ENCODE peak calls at places on chromosome 4, in four cellular contexts. O is tibial nerve, X is fibroblast of pulmonary artery, C is fibroblast of the aortic adventitia. A is an unnamed sample.

GRCh38 chr4:14234330-14234729 is 606.8 kb upstream of the BOD1L1 start:
- DNase-seq in X (no peak), C (no peak), O (no peak), A (no peak)

GRCh38 chr4:102163404-102164140 is 181.7 kb downstream of the SLC39A8 start:
- DNase-seq in O (no peak), C (no peak), X (no peak), A (no peak)

GRCh38 chr4:72701987-72702819 is 133.2 kb upstream of the ADAMTS3 start:
- DNase-seq in X (peak; percentile 79), C (peak; percentile 83), O (no peak), A (peak; percentile 53)

GRCh38 chr4:109209647-109210046 is 92.8 kb downstream of the COL25A1 start:
- DNase-seq in O (no peak), C (no peak), X (no peak), A (no peak)

GRCh38 chr4:113540859-113541258 is 220.7 kb downstream of the CAMK2D start:
- DNase-seq in X (peak; percentile 71), O (no peak), C (peak; percentile 61), A (no peak)

GRCh38 chr4:153079824-153080486 is 124.3 kb upstream of the TRIM2 start:
- DNase-seq in C (no peak), O (no peak), X (no peak), A (no peak)

GRCh38 chr4:64799751-64800150 is 390.5 kb upstream of the TECRL start:
- DNase-seq in X (no peak), O (no peak), C (no peak), A (no peak)

GRCh38 chr4:156959298-156959702 is 12.3 kb downstream of the PDGFC start:
- DNase-seq in X (peak; percentile 55), O (no peak), C (peak; percentile 42), A (peak; percentile 76)

GRCh38 chr4:81424336-81424735 is 47.4 kb downstream of the RASGEF1B start:
- DNase-seq in C (no peak), O (no peak), X (no peak), A (no peak)

GRCh38 chr4:151048913-151049312 is 33.8 kb upstream of the LRBA start:
- DNase-seq in X (no peak), C (no peak), O (no peak), A (no peak)

DNA sequence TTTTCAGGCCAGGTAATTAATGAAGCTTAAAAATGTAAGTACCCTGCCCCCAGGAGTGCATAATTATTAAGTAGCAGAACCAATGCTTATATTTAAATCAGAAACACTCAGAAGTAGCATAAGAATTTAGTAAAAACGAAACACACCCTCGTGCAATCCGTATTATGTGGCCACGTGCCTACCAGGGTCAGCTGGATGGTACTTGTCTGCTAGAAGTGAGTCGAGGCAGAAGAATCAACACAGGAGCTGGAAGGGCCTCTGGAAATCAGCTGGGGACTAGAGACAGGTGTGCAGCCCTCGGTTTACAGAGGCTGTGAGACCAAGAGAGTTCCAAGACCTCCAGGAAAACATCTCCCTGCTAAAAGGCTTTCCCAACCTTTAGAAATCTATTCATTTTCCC is 559 bp upstream of the FAM47E start:
- DNase-seq in C (no peak), O (no peak), X (no peak), A (no peak)
- H3K4me3 ChIP-seq in C (peak overlapping the region; percentile 14), O (peak overlapping the region; percentile 54), X (peak overlapping the region; percentile 51), A (peak overlapping the region; percentile 51)

GRCh38 chr4:88573995-88574394 is 18.3 kb upstream of the HERC3 start:
- DNase-seq in O (no peak), C (peak; percentile 34), X (peak; percentile 31), A (no peak)
- TF ChIP-seq CTCF in O (peak; percentile 8), C (peak; percentile 16), X (peak; percentile 34), A (peak; percentile 37)

DNA sequence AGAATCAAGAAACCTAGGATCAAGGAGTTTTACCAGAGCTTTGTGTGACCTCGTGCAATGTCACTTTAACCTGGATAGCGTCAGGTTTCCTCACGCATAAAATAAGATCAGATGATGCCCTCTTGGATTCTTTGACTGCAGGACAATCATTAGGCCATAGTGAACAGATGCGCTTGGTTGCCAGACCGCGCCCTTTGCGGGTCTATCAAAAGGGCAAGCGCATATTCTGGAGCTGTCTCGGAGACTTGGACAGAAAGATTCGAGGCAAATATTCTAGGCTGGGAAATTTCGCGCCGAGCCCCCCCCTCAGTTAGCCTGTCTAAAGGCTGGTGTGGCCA is 66.6 kb downstream of the FBXO8 start:
- DNase-seq in X (no peak), O (no peak), C (no peak), A (no peak)
- H3K4me3 ChIP-seq in X (peak overlapping the region; percentile 48), O (no peak overlapping the region), C (peak overlapping the region; percentile 59), A (peak overlapping the region; percentile 23)

DNA sequence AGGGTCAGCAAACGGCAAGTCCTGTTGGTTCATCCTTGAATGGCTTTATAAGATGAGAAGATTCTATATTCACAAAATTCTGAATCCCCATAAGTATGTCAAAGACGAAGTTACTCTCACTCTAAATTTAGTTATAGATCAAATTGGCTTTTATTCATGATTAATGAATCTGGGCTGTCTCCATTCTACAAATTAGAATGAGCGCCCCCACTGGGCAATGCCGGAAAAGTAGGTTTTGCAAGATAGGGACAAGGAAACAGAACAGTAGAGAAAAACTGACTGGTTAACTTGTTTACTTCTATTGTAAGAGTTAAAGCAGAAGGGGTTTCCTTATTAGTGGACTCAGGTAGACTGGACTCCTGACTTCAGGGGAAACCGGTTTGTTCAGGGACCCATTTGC is 100.3 kb downstream of the F11 start:
- DNase-seq in O (no peak), X (no peak), C (no peak), A (no peak)
- TF ChIP-seq CTCF in O (no peak), X (no peak), C (no peak), A (no peak)

GRCh38 chr4:1793496-1793840 is 375 bp downstream of the FGFR3 start:
- DNase-seq in C (no peak), O (no peak), X (peak; percentile 16), A (no peak)
- H3K4me3 ChIP-seq in C (peak overlapping the region; percentile 48), O (peak overlapping the region; percentile 42), X (peak overlapping the region; percentile 31), A (peak overlapping the region; percentile 28)

DNA sequence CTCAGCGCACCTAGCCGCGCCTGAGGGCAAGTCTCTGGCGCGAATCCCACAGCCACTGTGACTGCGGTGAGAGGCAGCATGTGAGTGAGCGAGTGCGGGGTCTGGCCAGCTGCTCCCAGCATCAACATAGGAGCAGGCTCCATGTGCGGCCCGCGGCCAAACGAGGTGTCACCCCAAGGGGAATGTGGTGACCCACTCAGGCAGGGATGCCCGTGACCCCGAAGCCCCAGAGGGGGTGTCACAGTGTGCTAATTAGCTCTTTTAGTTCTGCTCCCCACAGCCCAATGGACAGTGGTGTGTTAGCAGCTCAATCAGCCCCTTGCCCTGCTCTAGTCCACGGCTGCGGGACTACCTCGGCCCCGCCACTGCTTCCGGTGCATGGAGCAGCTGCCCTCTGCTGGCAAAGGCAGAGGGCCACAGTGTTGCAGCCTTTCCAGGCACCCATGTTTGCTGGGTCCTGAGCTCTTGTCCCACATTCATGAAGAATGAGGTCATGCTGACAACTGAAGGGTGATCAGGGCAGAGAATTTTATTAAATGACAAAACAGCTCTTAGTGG is 61.4 kb downstream of the AGA start:
- DNase-seq in C (no peak), X (no peak), O (no peak), A (no peak)
- TF ChIP-seq CTCF in C (no peak), X (no peak), O (no peak), A (no peak)

DNA sequence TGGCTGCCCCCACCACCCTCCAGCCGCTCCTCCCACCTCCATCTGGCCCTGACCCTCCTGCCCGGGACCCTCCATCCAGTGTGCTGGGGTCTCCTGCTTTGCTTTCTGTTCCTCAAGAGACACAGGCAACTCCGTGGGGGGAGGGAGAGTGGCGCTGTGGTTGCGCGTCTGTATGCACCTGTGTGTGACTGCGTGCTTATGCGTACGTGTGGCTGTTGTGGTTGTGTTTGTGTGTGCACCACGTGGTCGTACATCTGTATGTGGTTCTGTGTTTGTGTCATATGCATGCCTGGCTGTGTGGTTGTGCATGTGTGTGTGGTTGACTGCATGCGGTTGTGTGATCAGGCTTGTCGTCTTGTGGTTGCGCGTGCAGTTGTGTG is 33.2 kb downstream of the CPLX1 start:
- DNase-seq in C (no peak), X (no peak), O (peak; percentile 4), A (no peak)
- H3K4me3 ChIP-seq in C (no peak overlapping the region), X (no peak overlapping the region), O (peak overlapping the region; percentile 5), A (peak overlapping the region; percentile 22)

GRCh38 chr4:6885953-6886557 is 23.6 kb upstream of the TBC1D14 start:
- DNase-seq in C (peak; percentile 73), O (peak; percentile 23), X (peak; percentile 52), A (no peak)
- TF ChIP-seq CTCF in C (peak; percentile 21), O (peak; percentile 18), X (peak; percentile 29), A (peak; percentile 12)

GRCh38 chr4:147735413-147736301 is 3.8 kb downstream of the ARHGAP10 start:
- DNase-seq in C (peak; percentile 23), O (no peak), X (no peak), A (no peak)
- H3K4me3 ChIP-seq in C (peak overlapping the region; percentile 31), O (no peak overlapping the region), X (no peak overlapping the region), A (peak overlapping the region; percentile 6)

GRCh38 chr4:145061325-145061920 is 36.6 kb downstream of the ANAPC10 start:
- DNase-seq in X (peak; percentile 86), O (no peak), C (peak; percentile 85), A (peak; percentile 62)
- TF ChIP-seq CTCF in X (peak; percentile 30), O (peak; percentile 46), C (peak; percentile 38), A (no peak)

A was measured in astrocyte of the cerebellum.